ENCODE peak calls at places on chromosomes 4 and X, in six cellular contexts. D is AG04450; F is left kidney; N is stimulated activated CD8-positive, alpha-beta memory T cell treated with anti-CD3 and anti-CD28 coated beads, Interleukin-7, amount 100 ng/mL, for 4 hours; Q is posterior cingulate gyrus; K is NCI-H2081. H is an unnamed sample.

GRCh38 chrX:109840585-109840984 is 107.5 kb upstream of the ACSL4 start:
- DNase-seq in D (peak; percentile 81), F (no peak), N (no peak), Q (no peak), K (no peak), H (no peak)

GRCh38 chrX:8743126-8743732 is 11.3 kb upstream of the ANOS1 start:
- DNase-seq in D (no peak), F (peak; percentile 49), N (peak; percentile 24), Q (no peak), K (peak; percentile 32), H (no peak)

GRCh38 chr4:39976945-39977488 is 694 bp downstream of the PDS5A start:
- DNase-seq in D (no peak), F (peak; percentile 73), N (peak; percentile 52), Q (peak; percentile 18), K (peak; percentile 63), H (no peak)

GRCh38 chr4:158446106-158446505 is 75.6 kb upstream of the RXFP1 start:
- DNase-seq in D (no peak), F (no peak), N (no peak), Q (no peak), K (no peak), H (no peak)

GRCh38 chr4:139988863-139989765 is 164.9 kb downstream of the MAML3 start:
- DNase-seq in D (peak; percentile 78), F (peak; percentile 17), N (peak; percentile 47), Q (no peak), K (no peak), H (peak; percentile 66)

GRCh38 chr4:154911097-154911496 is 130.0 kb downstream of the RBM46 start:
- DNase-seq in D (no peak), F (peak; percentile 45), N (no peak), Q (no peak), K (no peak), H (no peak)

GRCh38 chrX:105650577-105650976 is 171.8 kb upstream of the NRK start:
- DNase-seq in D (no peak), F (no peak), N (no peak), Q (no peak), K (no peak), H (no peak)

GRCh38 chr4:28373601-28374000 is 1513.0 kb downstream of the STIM2 start:
- DNase-seq in D (no peak), F (no peak), N (no peak), Q (no peak), K (no peak), H (no peak)

GRCh38 chrX:87236836-87237235 is 280.8 kb upstream of the KLHL4 start:
- DNase-seq in D (no peak), F (no peak), N (no peak), Q (no peak), K (no peak), H (no peak)

GRCh38 chr4:19239565-19239964 is 1012.1 kb upstream of the SLIT2 start:
- DNase-seq in D (no peak), F (no peak), N (no peak), Q (no peak), K (no peak), H (no peak)

GRCh38 chrX:25858273-25858880 is 279.8 kb upstream of the MAGEB18 start:
- DNase-seq in D (no peak), F (no peak), N (no peak), Q (no peak), K (no peak), H (no peak)

GRCh38 chr4:70936200-70936787 is 34.1 kb downstream of the MOB1B start:
- DNase-seq in D (no peak), F (no peak), N (no peak), Q (no peak), K (no peak), H (no peak)

GRCh38 chrX:36583674-36584073 is 424.5 kb upstream of the FAM47C start:
- DNase-seq in D (no peak), F (no peak), N (no peak), Q (no peak), K (no peak), H (no peak)

GRCh38 chrX:52217494-52218160 is 32.9 kb downstream of the MAGED4 start:
- DNase-seq in D (no peak), F (no peak), N (no peak), Q (no peak), K (no peak), H (no peak)